ENCODE peak calls at places on chromosome 1, in six cellular contexts. M is cardiac fibroblast, U is substantia nigra, G is caudate nucleus, C is left ventricle myocardium inferior, V is A549. T is an unnamed sample.

GRCh38 chr1:39926343-39926769 is 24.6 kb upstream of the MYCL start:
- DNase-seq in V (no peak), M (peak), G (no peak), C (no peak), U (no peak), T (no peak)

GRCh38 chr1:34367954-34368353 is 191.2 kb downstream of the C1orf94 start:
- DNase-seq in G (no peak), M (no peak), V (no peak), C (no peak), U (no peak), T (no peak)

GRCh38 chr1:12196641-12197482 is 30.1 kb downstream of the TNFRSF1B start:
- DNase-seq in V (no peak), G (peak), U (no peak), M (no peak), C (peak), T (no peak)

GRCh38 chr1:16125483-16125882 is 30.4 kb downstream of the EPHA2 start:
- DNase-seq in M (no peak), V (no peak), U (no peak), G (no peak), C (no peak), T (no peak)

GRCh38 chr1:184315254-184315653 is 71.6 kb upstream of the C1orf21 start:
- DNase-seq in U (no peak), M (peak), V (no peak), G (no peak), C (no peak), T (no peak)

GRCh38 chr1:9593492-9594465 is 5.1 kb downstream of the TMEM201 start:
- DNase-seq in M (peak), G (peak), U (no peak), C (peak), V (no peak), T (peak)

GRCh38 chr1:243513726-243514491 is 258.1 kb downstream of the SDCCAG8 start:
- DNase-seq in M (peak), U (no peak), C (no peak), G (no peak), V (no peak), T (no peak)

GRCh38 chr1:19416145-19416544 is 69.2 kb downstream of the CAPZB start:
- DNase-seq in G (no peak), U (no peak), C (no peak), V (no peak), M (no peak), T (no peak)

GRCh38 chr1:10667815-10668214 is 128.6 kb downstream of the CASZ1 start:
- DNase-seq in U (no peak), C (no peak), G (no peak), M (no peak), V (no peak), T (no peak)

GRCh38 chr1:85957760-85958159 is 198.8 kb downstream of the COL24A1 start:
- DNase-seq in M (no peak), C (no peak), G (no peak), U (no peak), V (no peak), T (no peak)

GRCh38 chr1:9753121-9753531 is 70.6 kb downstream of the CLSTN1 start:
- DNase-seq in G (peak), V (no peak), M (peak), U (no peak), C (peak), T (no peak)

GRCh38 chr1:96587222-96587621 is 134.4 kb upstream of the PTBP2 start:
- DNase-seq in G (no peak), U (no peak), C (no peak), V (no peak), M (no peak), T (no peak)

T was measured in HuH-7.5.